ENCODE peak calls at places on chromosomes 12 and 14, in ten cellular contexts. One of them, this sample, is unnamed.

GRCh38 chr12:76346798-76347420 is 1.3 kb downstream of the BBS10 start:
- DNase-seq in Calu3: peak
- DNase-seq in activated T-helper 1 cell treated with anti-CD3 and anti-CD28 coated beads, Interleukin-2, amount 50 U/mL, for 16 hours: no peak
- DNase-seq in psoas muscle: no peak
- DNase-seq in NT2/D1: no peak
- DNase-seq in GM04503: peak
- DNase-seq in amniotic stem cell: peak
- DNase-seq in CD8-positive, alpha-beta T cell: no peak
- DNase-seq in NK-92 treated with Interleukin-12 subunit alpha and Interleukin-12 subunit beta, amount 100 ng/mL, for 24 hours: no peak
- DNase-seq in Daoy: peak
- DNase-seq in this sample: peak

GRCh38 chr14:22418631-22419030 is 170.4 kb downstream of the DAD1 start:
- DNase-seq in Calu3: no peak
- DNase-seq in amniotic stem cell: no peak
- DNase-seq in CD8-positive, alpha-beta T cell: no peak
- DNase-seq in NT2/D1: no peak
- DNase-seq in Daoy: no peak
- DNase-seq in psoas muscle: no peak
- DNase-seq in activated T-helper 1 cell treated with anti-CD3 and anti-CD28 coated beads, Interleukin-2, amount 50 U/mL, for 16 hours: no peak
- DNase-seq in GM04503: no peak
- DNase-seq in NK-92 treated with Interleukin-12 subunit alpha and Interleukin-12 subunit beta, amount 100 ng/mL, for 24 hours: no peak
- DNase-seq in this sample: no peak

GRCh38 chr12:76124456-76124855 is 40.0 kb upstream of the NAP1L1 start:
- DNase-seq in psoas muscle: no peak
- DNase-seq in CD8-positive, alpha-beta T cell: no peak
- DNase-seq in Calu3: no peak
- DNase-seq in NT2/D1: no peak
- DNase-seq in NK-92 treated with Interleukin-12 subunit alpha and Interleukin-12 subunit beta, amount 100 ng/mL, for 24 hours: no peak
- DNase-seq in amniotic stem cell: no peak
- DNase-seq in activated T-helper 1 cell treated with anti-CD3 and anti-CD28 coated beads, Interleukin-2, amount 50 U/mL, for 16 hours: no peak
- DNase-seq in GM04503: no peak
- DNase-seq in Daoy: peak
- DNase-seq in this sample: no peak

GRCh38 chr14:68074765-68075381 is 255.3 kb downstream of the RAD51B start:
- DNase-seq in CD8-positive, alpha-beta T cell: no peak
- DNase-seq in GM04503: no peak
- DNase-seq in amniotic stem cell: no peak
- DNase-seq in activated T-helper 1 cell treated with anti-CD3 and anti-CD28 coated beads, Interleukin-2, amount 50 U/mL, for 16 hours: no peak
- DNase-seq in Daoy: no peak
- DNase-seq in psoas muscle: no peak
- DNase-seq in NT2/D1: no peak
- DNase-seq in Calu3: no peak
- DNase-seq in NK-92 treated with Interleukin-12 subunit alpha and Interleukin-12 subunit beta, amount 100 ng/mL, for 24 hours: no peak
- DNase-seq in this sample: no peak

GRCh38 chr14:52363969-52364368 is 49.9 kb downstream of the PTGER2 start:
- DNase-seq in Daoy: no peak
- DNase-seq in NT2/D1: no peak
- DNase-seq in Calu3: no peak
- DNase-seq in CD8-positive, alpha-beta T cell: no peak
- DNase-seq in activated T-helper 1 cell treated with anti-CD3 and anti-CD28 coated beads, Interleukin-2, amount 50 U/mL, for 16 hours: no peak
- DNase-seq in psoas muscle: no peak
- DNase-seq in NK-92 treated with Interleukin-12 subunit alpha and Interleukin-12 subunit beta, amount 100 ng/mL, for 24 hours: no peak
- DNase-seq in GM04503: peak
- DNase-seq in amniotic stem cell: no peak
- DNase-seq in this sample: no peak

GRCh38 chr12:111184161-111184560 is 184.7 kb downstream of the PHETA1 start:
- DNase-seq in CD8-positive, alpha-beta T cell: no peak
- DNase-seq in activated T-helper 1 cell treated with anti-CD3 and anti-CD28 coated beads, Interleukin-2, amount 50 U/mL, for 16 hours: no peak
- DNase-seq in GM04503: no peak
- DNase-seq in Daoy: no peak
- DNase-seq in amniotic stem cell: no peak
- DNase-seq in Calu3: no peak
- DNase-seq in psoas muscle: no peak
- DNase-seq in NT2/D1: no peak
- DNase-seq in NK-92 treated with Interleukin-12 subunit alpha and Interleukin-12 subunit beta, amount 100 ng/mL, for 24 hours: no peak
- DNase-seq in this sample: no peak

GRCh38 chr12:120825337-120825736 is 78.8 kb downstream of the SPPL3 start:
- DNase-seq in activated T-helper 1 cell treated with anti-CD3 and anti-CD28 coated beads, Interleukin-2, amount 50 U/mL, for 16 hours: no peak
- DNase-seq in Calu3: no peak
- DNase-seq in NK-92 treated with Interleukin-12 subunit alpha and Interleukin-12 subunit beta, amount 100 ng/mL, for 24 hours: no peak
- DNase-seq in CD8-positive, alpha-beta T cell: no peak
- DNase-seq in psoas muscle: no peak
- DNase-seq in Daoy: no peak
- DNase-seq in amniotic stem cell: no peak
- DNase-seq in GM04503: no peak
- DNase-seq in NT2/D1: no peak
- DNase-seq in this sample: no peak

GRCh38 chr12:90896164-90896563 is 58.8 kb downstream of the CCER1 start:
- DNase-seq in amniotic stem cell: no peak
- DNase-seq in NT2/D1: no peak
- DNase-seq in psoas muscle: no peak
- DNase-seq in NK-92 treated with Interleukin-12 subunit alpha and Interleukin-12 subunit beta, amount 100 ng/mL, for 24 hours: no peak
- DNase-seq in activated T-helper 1 cell treated with anti-CD3 and anti-CD28 coated beads, Interleukin-2, amount 50 U/mL, for 16 hours: no peak
- DNase-seq in GM04503: peak
- DNase-seq in Daoy: no peak
- DNase-seq in Calu3: no peak
- DNase-seq in CD8-positive, alpha-beta T cell: no peak
- DNase-seq in this sample: peak

GRCh38 chr12:65556676-65557424 is 267.4 kb upstream of the HMGA2 start:
- DNase-seq in CD8-positive, alpha-beta T cell: peak
- DNase-seq in activated T-helper 1 cell treated with anti-CD3 and anti-CD28 coated beads, Interleukin-2, amount 50 U/mL, for 16 hours: peak
- DNase-seq in psoas muscle: peak
- DNase-seq in Daoy: peak
- DNase-seq in NK-92 treated with Interleukin-12 subunit alpha and Interleukin-12 subunit beta, amount 100 ng/mL, for 24 hours: peak
- DNase-seq in amniotic stem cell: peak
- DNase-seq in Calu3: peak
- DNase-seq in NT2/D1: peak
- DNase-seq in GM04503: no peak
- DNase-seq in this sample: peak

GRCh38 chr12:11798856-11799530 is 149.5 kb downstream of the ETV6 start:
- DNase-seq in CD8-positive, alpha-beta T cell: no peak
- DNase-seq in GM04503: peak
- DNase-seq in Calu3: no peak
- DNase-seq in amniotic stem cell: no peak
- DNase-seq in NT2/D1: no peak
- DNase-seq in Daoy: peak
- DNase-seq in activated T-helper 1 cell treated with anti-CD3 and anti-CD28 coated beads, Interleukin-2, amount 50 U/mL, for 16 hours: no peak
- DNase-seq in psoas muscle: no peak
- DNase-seq in NK-92 treated with Interleukin-12 subunit alpha and Interleukin-12 subunit beta, amount 100 ng/mL, for 24 hours: no peak
- DNase-seq in this sample: peak

GRCh38 chr14:101220921-101221510 is 317.5 kb upstream of the RTL1 start:
- DNase-seq in activated T-helper 1 cell treated with anti-CD3 and anti-CD28 coated beads, Interleukin-2, amount 50 U/mL, for 16 hours: no peak
- DNase-seq in Calu3: no peak
- DNase-seq in psoas muscle: no peak
- DNase-seq in NT2/D1: no peak
- DNase-seq in GM04503: no peak
- DNase-seq in CD8-positive, alpha-beta T cell: no peak
- DNase-seq in Daoy: no peak
- DNase-seq in amniotic stem cell: no peak
- DNase-seq in NK-92 treated with Interleukin-12 subunit alpha and Interleukin-12 subunit beta, amount 100 ng/mL, for 24 hours: no peak
- DNase-seq in this sample: no peak

GRCh38 chr12:123854918-123855317 is 92.8 kb downstream of the DNAH10 start:
- DNase-seq in NT2/D1: no peak
- DNase-seq in Calu3: no peak
- DNase-seq in GM04503: no peak
- DNase-seq in NK-92 treated with Interleukin-12 subunit alpha and Interleukin-12 subunit beta, amount 100 ng/mL, for 24 hours: no peak
- DNase-seq in CD8-positive, alpha-beta T cell: no peak
- DNase-seq in activated T-helper 1 cell treated with anti-CD3 and anti-CD28 coated beads, Interleukin-2, amount 50 U/mL, for 16 hours: no peak
- DNase-seq in amniotic stem cell: no peak
- DNase-seq in psoas muscle: no peak
- DNase-seq in Daoy: no peak
- DNase-seq in this sample: no peak

GRCh38 chr14:93315575-93315974 is 17.3 kb downstream of the BTBD7 start:
- DNase-seq in Daoy: no peak
- DNase-seq in NT2/D1: no peak
- DNase-seq in NK-92 treated with Interleukin-12 subunit alpha and Interleukin-12 subunit beta, amount 100 ng/mL, for 24 hours: no peak
- DNase-seq in CD8-positive, alpha-beta T cell: no peak
- DNase-seq in Calu3: no peak
- DNase-seq in GM04503: no peak
- DNase-seq in amniotic stem cell: no peak
- DNase-seq in psoas muscle: no peak
- DNase-seq in activated T-helper 1 cell treated with anti-CD3 and anti-CD28 coated beads, Interleukin-2, amount 50 U/mL, for 16 hours: no peak
- DNase-seq in this sample: no peak

GRCh38 chr14:39368261-39368959 is 63.8 kb downstream of the FBXO33 start:
- DNase-seq in Calu3: peak
- DNase-seq in amniotic stem cell: no peak
- DNase-seq in CD8-positive, alpha-beta T cell: no peak
- DNase-seq in psoas muscle: no peak
- DNase-seq in NT2/D1: peak
- DNase-seq in Daoy: peak
- DNase-seq in activated T-helper 1 cell treated with anti-CD3 and anti-CD28 coated beads, Interleukin-2, amount 50 U/mL, for 16 hours: no peak
- DNase-seq in NK-92 treated with Interleukin-12 subunit alpha and Interleukin-12 subunit beta, amount 100 ng/mL, for 24 hours: no peak
- DNase-seq in GM04503: peak
- DNase-seq in this sample: peak

GRCh38 chr12:21546721-21547120 is 20.6 kb downstream of the SPX start:
- DNase-seq in Calu3: no peak
- DNase-seq in NK-92 treated with Interleukin-12 subunit alpha and Interleukin-12 subunit beta, amount 100 ng/mL, for 24 hours: no peak
- DNase-seq in NT2/D1: no peak
- DNase-seq in GM04503: no peak
- DNase-seq in psoas muscle: no peak
- DNase-seq in CD8-positive, alpha-beta T cell: no peak
- DNase-seq in activated T-helper 1 cell treated with anti-CD3 and anti-CD28 coated beads, Interleukin-2, amount 50 U/mL, for 16 hours: no peak
- DNase-seq in Daoy: no peak
- DNase-seq in amniotic stem cell: no peak
- DNase-seq in this sample: no peak

GRCh38 chr14:64728106-64728505 is 23.9 kb downstream of the PLEKHG3 start:
- DNase-seq in activated T-helper 1 cell treated with anti-CD3 and anti-CD28 coated beads, Interleukin-2, amount 50 U/mL, for 16 hours: no peak
- DNase-seq in GM04503: no peak
- DNase-seq in NK-92 treated with Interleukin-12 subunit alpha and Interleukin-12 subunit beta, amount 100 ng/mL, for 24 hours: no peak
- DNase-seq in NT2/D1: no peak
- DNase-seq in psoas muscle: no peak
- DNase-seq in CD8-positive, alpha-beta T cell: no peak
- DNase-seq in Calu3: no peak
- DNase-seq in amniotic stem cell: no peak
- DNase-seq in Daoy: no peak
- DNase-seq in this sample: no peak

GRCh38 chr14:54676822-54677708 is 110.1 kb downstream of the SAMD4A start:
- DNase-seq in amniotic stem cell: peak
- DNase-seq in psoas muscle: no peak
- DNase-seq in activated T-helper 1 cell treated with anti-CD3 and anti-CD28 coated beads, Interleukin-2, amount 50 U/mL, for 16 hours: no peak
- DNase-seq in CD8-positive, alpha-beta T cell: no peak
- DNase-seq in NK-92 treated with Interleukin-12 subunit alpha and Interleukin-12 subunit beta, amount 100 ng/mL, for 24 hours: no peak
- DNase-seq in Calu3: peak
- DNase-seq in NT2/D1: peak
- DNase-seq in Daoy: peak
- DNase-seq in GM04503: peak
- DNase-seq in this sample: peak

GRCh38 chr12:125424909-125425308 is 359.7 kb downstream of the AACS start:
- DNase-seq in GM04503: no peak
- DNase-seq in activated T-helper 1 cell treated with anti-CD3 and anti-CD28 coated beads, Interleukin-2, amount 50 U/mL, for 16 hours: no peak
- DNase-seq in CD8-positive, alpha-beta T cell: no peak
- DNase-seq in psoas muscle: no peak
- DNase-seq in amniotic stem cell: no peak
- DNase-seq in Calu3: no peak
- DNase-seq in Daoy: no peak
- DNase-seq in NT2/D1: no peak
- DNase-seq in NK-92 treated with Interleukin-12 subunit alpha and Interleukin-12 subunit beta, amount 100 ng/mL, for 24 hours: no peak
- DNase-seq in this sample: no peak

GRCh38 chr12:96361074-96361473 is 39.2 kb downstream of the CDK17 start:
- DNase-seq in amniotic stem cell: no peak
- DNase-seq in NK-92 treated with Interleukin-12 subunit alpha and Interleukin-12 subunit beta, amount 100 ng/mL, for 24 hours: no peak
- DNase-seq in Daoy: no peak
- DNase-seq in activated T-helper 1 cell treated with anti-CD3 and anti-CD28 coated beads, Interleukin-2, amount 50 U/mL, for 16 hours: no peak
- DNase-seq in NT2/D1: no peak
- DNase-seq in CD8-positive, alpha-beta T cell: no peak
- DNase-seq in psoas muscle: no peak
- DNase-seq in Calu3: no peak
- DNase-seq in GM04503: no peak
- DNase-seq in this sample: no peak

GRCh38 chr14:99936738-99937474 is 128.3 kb upstream of the EVL start:
- DNase-seq in activated T-helper 1 cell treated with anti-CD3 and anti-CD28 coated beads, Interleukin-2, amount 50 U/mL, for 16 hours: no peak
- DNase-seq in NK-92 treated with Interleukin-12 subunit alpha and Interleukin-12 subunit beta, amount 100 ng/mL, for 24 hours: no peak
- DNase-seq in amniotic stem cell: no peak
- DNase-seq in Daoy: no peak
- DNase-seq in Calu3: no peak
- DNase-seq in GM04503: no peak
- DNase-seq in CD8-positive, alpha-beta T cell: no peak
- DNase-seq in NT2/D1: no peak
- DNase-seq in psoas muscle: no peak
- DNase-seq in this sample: no peak

GRCh38 chr12:111455448-111456320 is 50.0 kb downstream of the SH2B3 start:
- DNase-seq in NT2/D1: no peak
- DNase-seq in NK-92 treated with Interleukin-12 subunit alpha and Interleukin-12 subunit beta, amount 100 ng/mL, for 24 hours: no peak
- DNase-seq in Calu3: no peak
- DNase-seq in psoas muscle: no peak
- DNase-seq in activated T-helper 1 cell treated with anti-CD3 and anti-CD28 coated beads, Interleukin-2, amount 50 U/mL, for 16 hours: no peak
- DNase-seq in Daoy: no peak
- DNase-seq in CD8-positive, alpha-beta T cell: no peak
- DNase-seq in GM04503: peak
- DNase-seq in amniotic stem cell: no peak
- DNase-seq in this sample: peak

GRCh38 chr12:53484686-53485567 is 14.3 kb downstream of the MAP3K12 start:
- DNase-seq in CD8-positive, alpha-beta T cell: no peak
- DNase-seq in GM04503: no peak
- DNase-seq in amniotic stem cell: no peak
- DNase-seq in Calu3: no peak
- DNase-seq in NK-92 treated with Interleukin-12 subunit alpha and Interleukin-12 subunit beta, amount 100 ng/mL, for 24 hours: no peak
- DNase-seq in NT2/D1: no peak
- DNase-seq in psoas muscle: no peak
- DNase-seq in Daoy: no peak
- DNase-seq in activated T-helper 1 cell treated with anti-CD3 and anti-CD28 coated beads, Interleukin-2, amount 50 U/mL, for 16 hours: no peak
- DNase-seq in this sample: no peak

GRCh38 chr14:93329965-93330608 is 2.7 kb downstream of the BTBD7 start:
- DNase-seq in Daoy: no peak
- DNase-seq in Calu3: no peak
- DNase-seq in amniotic stem cell: no peak
- DNase-seq in psoas muscle: no peak
- DNase-seq in NK-92 treated with Interleukin-12 subunit alpha and Interleukin-12 subunit beta, amount 100 ng/mL, for 24 hours: no peak
- DNase-seq in CD8-positive, alpha-beta T cell: no peak
- DNase-seq in GM04503: no peak
- DNase-seq in NT2/D1: no peak
- DNase-seq in activated T-helper 1 cell treated with anti-CD3 and anti-CD28 coated beads, Interleukin-2, amount 50 U/mL, for 16 hours: no peak
- DNase-seq in this sample: no peak

GRCh38 chr12:14836336-14837210 is 6.8 kb downstream of the ART4 start:
- DNase-seq in activated T-helper 1 cell treated with anti-CD3 and anti-CD28 coated beads, Interleukin-2, amount 50 U/mL, for 16 hours: no peak
- DNase-seq in amniotic stem cell: peak
- DNase-seq in Daoy: peak
- DNase-seq in psoas muscle: no peak
- DNase-seq in GM04503: peak
- DNase-seq in Calu3: peak
- DNase-seq in NK-92 treated with Interleukin-12 subunit alpha and Interleukin-12 subunit beta, amount 100 ng/mL, for 24 hours: no peak
- DNase-seq in NT2/D1: no peak
- DNase-seq in CD8-positive, alpha-beta T cell: no peak
- DNase-seq in this sample: peak

GRCh38 chr14:53380508-53381225 is 227.5 kb upstream of the DDHD1 start:
- DNase-seq in amniotic stem cell: no peak
- DNase-seq in GM04503: no peak
- DNase-seq in CD8-positive, alpha-beta T cell: no peak
- DNase-seq in NT2/D1: no peak
- DNase-seq in Daoy: no peak
- DNase-seq in psoas muscle: no peak
- DNase-seq in activated T-helper 1 cell treated with anti-CD3 and anti-CD28 coated beads, Interleukin-2, amount 50 U/mL, for 16 hours: no peak
- DNase-seq in NK-92 treated with Interleukin-12 subunit alpha and Interleukin-12 subunit beta, amount 100 ng/mL, for 24 hours: no peak
- DNase-seq in Calu3: no peak
- DNase-seq in this sample: no peak

GRCh38 chr12:118850244-118850825 is 131.0 kb upstream of the SRRM4 start:
- DNase-seq in NK-92 treated with Interleukin-12 subunit alpha and Interleukin-12 subunit beta, amount 100 ng/mL, for 24 hours: no peak
- DNase-seq in Daoy: no peak
- DNase-seq in GM04503: no peak
- DNase-seq in psoas muscle: no peak
- DNase-seq in NT2/D1: peak
- DNase-seq in activated T-helper 1 cell treated with anti-CD3 and anti-CD28 coated beads, Interleukin-2, amount 50 U/mL, for 16 hours: no peak
- DNase-seq in Calu3: peak
- DNase-seq in CD8-positive, alpha-beta T cell: no peak
- DNase-seq in amniotic stem cell: no peak
- DNase-seq in this sample: no peak

GRCh38 chr12:180445-180844 is 33.5 kb downstream of the SLC6A12 start:
- DNase-seq in activated T-helper 1 cell treated with anti-CD3 and anti-CD28 coated beads, Interleukin-2, amount 50 U/mL, for 16 hours: no peak
- DNase-seq in NT2/D1: no peak
- DNase-seq in Daoy: peak
- DNase-seq in psoas muscle: no peak
- DNase-seq in Calu3: no peak
- DNase-seq in amniotic stem cell: no peak
- DNase-seq in NK-92 treated with Interleukin-12 subunit alpha and Interleukin-12 subunit beta, amount 100 ng/mL, for 24 hours: peak
- DNase-seq in GM04503: no peak
- DNase-seq in CD8-positive, alpha-beta T cell: no peak
- DNase-seq in this sample: peak

GRCh38 chr12:47825239-47825639 is 5.5 kb upstream of the HDAC7 start:
- DNase-seq in GM04503: no peak
- DNase-seq in CD8-positive, alpha-beta T cell: no peak
- DNase-seq in Daoy: no peak
- DNase-seq in activated T-helper 1 cell treated with anti-CD3 and anti-CD28 coated beads, Interleukin-2, amount 50 U/mL, for 16 hours: no peak
- DNase-seq in NK-92 treated with Interleukin-12 subunit alpha and Interleukin-12 subunit beta, amount 100 ng/mL, for 24 hours: no peak
- DNase-seq in psoas muscle: peak
- DNase-seq in amniotic stem cell: no peak
- DNase-seq in NT2/D1: no peak
- DNase-seq in Calu3: peak
- DNase-seq in this sample: no peak

This sample was measured in IMR-90.